ENCODE peak calls at places on chromosomes 5 and 9, in seven cellular contexts. One of them, this sample, is unnamed.

GRCh38 chr5:99449786-99450185 is 521.0 kb upstream of the CHD1 start:
- DNase-seq in dorsolateral prefrontal cortex: no peak
- DNase-seq in fibroblast of mammary gland: peak
- DNase-seq in WERI-Rb-1: no peak
- DNase-seq in HFF-Myc: no peak
- DNase-seq in neural crest cell: no peak
- DNase-seq in RWPE1: no peak
- DNase-seq in this sample: no peak

GRCh38 chr5:158115468-158115867 is 256.5 kb upstream of the CLINT1 start:
- DNase-seq in fibroblast of mammary gland: peak
- DNase-seq in HFF-Myc: no peak
- DNase-seq in dorsolateral prefrontal cortex: no peak
- DNase-seq in RWPE1: no peak
- DNase-seq in WERI-Rb-1: no peak
- DNase-seq in neural crest cell: no peak
- DNase-seq in this sample: no peak

GRCh38 chr9:5870020-5870339 is 20.7 kb upstream of the MLANA start:
- DNase-seq in dorsolateral prefrontal cortex: no peak
- DNase-seq in fibroblast of mammary gland: no peak
- DNase-seq in WERI-Rb-1: no peak
- DNase-seq in neural crest cell: no peak
- DNase-seq in HFF-Myc: no peak
- DNase-seq in RWPE1: no peak
- DNase-seq in this sample: no peak

GRCh38 chr9:91037511-91038482 is 236.2 kb downstream of the SYK start:
- DNase-seq in RWPE1: peak
- DNase-seq in neural crest cell: no peak
- DNase-seq in HFF-Myc: peak
- DNase-seq in WERI-Rb-1: no peak
- DNase-seq in fibroblast of mammary gland: peak
- DNase-seq in dorsolateral prefrontal cortex: no peak
- DNase-seq in this sample: peak

GRCh38 chr5:132215329-132215728 is 12.3 kb downstream of the P4HA2 start:
- DNase-seq in neural crest cell: no peak
- DNase-seq in fibroblast of mammary gland: peak
- DNase-seq in HFF-Myc: peak
- DNase-seq in WERI-Rb-1: peak
- DNase-seq in RWPE1: peak
- DNase-seq in dorsolateral prefrontal cortex: peak
- DNase-seq in this sample: peak

GRCh38 chr5:147565524-147565923 is 55.7 kb upstream of the DPYSL3 start:
- DNase-seq in WERI-Rb-1: no peak
- DNase-seq in dorsolateral prefrontal cortex: no peak
- DNase-seq in RWPE1: peak
- DNase-seq in HFF-Myc: no peak
- DNase-seq in neural crest cell: no peak
- DNase-seq in fibroblast of mammary gland: peak
- DNase-seq in this sample: peak

GRCh38 chr5:159799701-159800100 is 116.6 kb upstream of the ADRA1B start:
- DNase-seq in fibroblast of mammary gland: no peak
- DNase-seq in dorsolateral prefrontal cortex: no peak
- DNase-seq in WERI-Rb-1: no peak
- DNase-seq in RWPE1: no peak
- DNase-seq in neural crest cell: no peak
- DNase-seq in HFF-Myc: no peak
- DNase-seq in this sample: no peak

GRCh38 chr5:113024298-113024697 is 47.7 kb downstream of the DCP2 start:
- DNase-seq in fibroblast of mammary gland: no peak
- DNase-seq in RWPE1: no peak
- DNase-seq in WERI-Rb-1: no peak
- DNase-seq in HFF-Myc: no peak
- DNase-seq in dorsolateral prefrontal cortex: no peak
- DNase-seq in neural crest cell: no peak
- DNase-seq in this sample: no peak

GRCh38 chr5:134127988-134128647 is 13.6 kb downstream of the TCF7 start:
- DNase-seq in neural crest cell: no peak
- DNase-seq in WERI-Rb-1: no peak
- DNase-seq in dorsolateral prefrontal cortex: no peak
- DNase-seq in RWPE1: no peak
- DNase-seq in HFF-Myc: no peak
- DNase-seq in fibroblast of mammary gland: no peak
- DNase-seq in this sample: no peak

GRCh38 chr9:129319076-129319937 is 141.2 kb upstream of the IER5L start:
- DNase-seq in neural crest cell: no peak
- DNase-seq in HFF-Myc: no peak
- DNase-seq in RWPE1: no peak
- DNase-seq in fibroblast of mammary gland: no peak
- DNase-seq in dorsolateral prefrontal cortex: no peak
- DNase-seq in WERI-Rb-1: peak
- DNase-seq in this sample: no peak

GRCh38 chr9:98333703-98334582 is 78.5 kb upstream of the TBC1D2 start:
- DNase-seq in RWPE1: peak
- DNase-seq in dorsolateral prefrontal cortex: no peak
- DNase-seq in fibroblast of mammary gland: peak
- DNase-seq in HFF-Myc: peak
- DNase-seq in WERI-Rb-1: no peak
- DNase-seq in neural crest cell: no peak
- DNase-seq in this sample: peak

GRCh38 chr5:172005708-172006377 is 595 bp downstream of the FBXW11 start:
- DNase-seq in fibroblast of mammary gland: no peak
- DNase-seq in dorsolateral prefrontal cortex: peak
- DNase-seq in neural crest cell: peak
- DNase-seq in WERI-Rb-1: peak
- DNase-seq in RWPE1: peak
- DNase-seq in HFF-Myc: no peak
- DNase-seq in this sample: no peak

GRCh38 chr5:114311943-114312342 is 49.9 kb upstream of the KCNN2 start:
- DNase-seq in WERI-Rb-1: no peak
- DNase-seq in RWPE1: no peak
- DNase-seq in fibroblast of mammary gland: no peak
- DNase-seq in neural crest cell: no peak
- DNase-seq in dorsolateral prefrontal cortex: no peak
- DNase-seq in HFF-Myc: no peak
- DNase-seq in this sample: no peak

GRCh38 chr9:77457916-77458592 is 190.1 kb downstream of the GNA14 start:
- DNase-seq in WERI-Rb-1: peak
- DNase-seq in fibroblast of mammary gland: peak
- DNase-seq in dorsolateral prefrontal cortex: peak
- DNase-seq in neural crest cell: peak
- DNase-seq in RWPE1: peak
- DNase-seq in HFF-Myc: peak
- DNase-seq in this sample: peak

GRCh38 chr9:95477441-95477840 is 39.3 kb downstream of the PTCH1 start:
- DNase-seq in dorsolateral prefrontal cortex: peak
- DNase-seq in neural crest cell: no peak
- DNase-seq in WERI-Rb-1: no peak
- DNase-seq in RWPE1: no peak
- DNase-seq in HFF-Myc: no peak
- DNase-seq in fibroblast of mammary gland: no peak
- DNase-seq in this sample: no peak

GRCh38 chr5:159106569-159107282 is 7.0 kb upstream of the EBF1 start:
- DNase-seq in dorsolateral prefrontal cortex: no peak
- DNase-seq in RWPE1: peak
- DNase-seq in WERI-Rb-1: peak
- DNase-seq in neural crest cell: peak
- DNase-seq in fibroblast of mammary gland: peak
- DNase-seq in HFF-Myc: no peak
- DNase-seq in this sample: peak

GRCh38 chr5:17497446-17497845 is 585 bp upstream of the TAF11L2 start:
- DNase-seq in WERI-Rb-1: no peak
- DNase-seq in neural crest cell: no peak
- DNase-seq in RWPE1: no peak
- DNase-seq in fibroblast of mammary gland: no peak
- DNase-seq in dorsolateral prefrontal cortex: no peak
- DNase-seq in HFF-Myc: no peak
- DNase-seq in this sample: no peak

GRCh38 chr5:150613991-150614650 is 26.3 kb upstream of the SYNPO start:
- DNase-seq in fibroblast of mammary gland: no peak
- DNase-seq in RWPE1: no peak
- DNase-seq in HFF-Myc: no peak
- DNase-seq in WERI-Rb-1: no peak
- DNase-seq in dorsolateral prefrontal cortex: no peak
- DNase-seq in neural crest cell: no peak
- DNase-seq in this sample: no peak
- TF ChIP-seq CTCF in fibroblast of mammary gland: no peak
- TF ChIP-seq CTCF in RWPE1: no peak
- TF ChIP-seq CTCF in HFF-Myc: peak
- TF ChIP-seq CTCF in WERI-Rb-1: peak
- TF ChIP-seq CTCF in dorsolateral prefrontal cortex: no peak
- TF ChIP-seq CTCF in neural crest cell: no peak
- TF ChIP-seq CTCF in this sample: peak

DNA sequence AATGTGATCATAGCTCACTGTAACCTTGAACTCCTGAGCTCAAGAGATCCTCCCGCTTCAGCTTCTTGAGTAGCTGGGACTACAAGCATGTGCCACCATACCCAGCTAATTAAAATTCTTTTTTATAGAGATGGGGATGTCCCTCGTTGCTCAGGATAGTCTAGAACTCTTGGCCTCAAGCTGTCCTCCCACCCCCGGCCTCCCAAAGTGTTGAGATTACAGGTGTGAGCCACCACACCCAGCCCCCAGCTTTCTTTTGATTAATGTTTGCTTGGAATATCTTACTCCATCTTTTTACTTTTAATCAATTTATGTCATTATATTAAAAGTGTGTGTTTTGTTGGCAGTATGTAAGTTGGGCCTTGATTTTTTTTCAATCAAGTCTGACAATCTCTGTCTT is 59.4 kb upstream of the EXOC3 start:
- DNase-seq in RWPE1: no peak
- DNase-seq in neural crest cell: no peak
- DNase-seq in HFF-Myc: no peak
- DNase-seq in WERI-Rb-1: no peak
- DNase-seq in dorsolateral prefrontal cortex: no peak
- DNase-seq in fibroblast of mammary gland: no peak
- DNase-seq in this sample: no peak
- TF ChIP-seq CTCF in RWPE1: no peak
- TF ChIP-seq CTCF in neural crest cell: no peak
- TF ChIP-seq CTCF in HFF-Myc: no peak
- TF ChIP-seq CTCF in WERI-Rb-1: no peak
- TF ChIP-seq CTCF in dorsolateral prefrontal cortex: no peak
- TF ChIP-seq CTCF in fibroblast of mammary gland: no peak
- TF ChIP-seq CTCF in this sample: no peak

DNA sequence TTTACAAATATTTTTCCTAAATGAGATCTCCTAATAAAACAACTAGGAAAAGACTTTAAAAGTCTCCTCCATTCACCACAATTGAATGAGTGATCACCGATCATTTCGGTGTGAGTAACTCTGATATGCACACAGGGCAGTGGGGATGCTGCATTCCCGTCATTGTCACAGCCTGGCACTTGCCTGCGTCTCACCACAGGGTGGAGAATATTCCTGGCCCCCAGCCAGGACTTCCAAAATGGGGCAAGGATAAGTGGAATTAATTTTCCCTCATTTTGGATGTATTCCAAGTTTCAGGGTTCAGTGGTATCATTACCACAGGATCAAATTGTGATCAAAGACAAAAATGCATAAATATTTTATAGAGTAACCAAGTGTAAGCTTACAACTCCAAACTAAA is 107.1 kb downstream of the CTNND2 start:
- DNase-seq in RWPE1: no peak
- DNase-seq in WERI-Rb-1: no peak
- DNase-seq in neural crest cell: no peak
- DNase-seq in HFF-Myc: no peak
- DNase-seq in fibroblast of mammary gland: no peak
- DNase-seq in dorsolateral prefrontal cortex: no peak
- DNase-seq in this sample: no peak
- TF ChIP-seq CTCF in RWPE1: no peak
- TF ChIP-seq CTCF in WERI-Rb-1: no peak
- TF ChIP-seq CTCF in neural crest cell: no peak
- TF ChIP-seq CTCF in HFF-Myc: no peak
- TF ChIP-seq CTCF in fibroblast of mammary gland: no peak
- TF ChIP-seq CTCF in dorsolateral prefrontal cortex: no peak
- TF ChIP-seq CTCF in this sample: no peak

GRCh38 chr5:168008555-168008954 is 282.9 kb upstream of the WWC1 start:
- DNase-seq in neural crest cell: no peak
- DNase-seq in fibroblast of mammary gland: no peak
- DNase-seq in WERI-Rb-1: no peak
- DNase-seq in RWPE1: no peak
- DNase-seq in HFF-Myc: no peak
- DNase-seq in dorsolateral prefrontal cortex: no peak
- DNase-seq in this sample: no peak

GRCh38 chr5:168007286-168007685 is 284.2 kb upstream of the WWC1 start:
- DNase-seq in dorsolateral prefrontal cortex: no peak
- DNase-seq in HFF-Myc: no peak
- DNase-seq in neural crest cell: no peak
- DNase-seq in fibroblast of mammary gland: no peak
- DNase-seq in RWPE1: no peak
- DNase-seq in WERI-Rb-1: no peak
- DNase-seq in this sample: no peak

GRCh38 chr5:168005093-168005492 is 286.4 kb upstream of the WWC1 start:
- DNase-seq in dorsolateral prefrontal cortex: no peak
- DNase-seq in RWPE1: no peak
- DNase-seq in fibroblast of mammary gland: no peak
- DNase-seq in HFF-Myc: no peak
- DNase-seq in neural crest cell: no peak
- DNase-seq in WERI-Rb-1: no peak
- DNase-seq in this sample: no peak

GRCh38 chr5:168002116-168002515 is 289.3 kb upstream of the WWC1 start:
- DNase-seq in neural crest cell: no peak
- DNase-seq in HFF-Myc: no peak
- DNase-seq in RWPE1: no peak
- DNase-seq in fibroblast of mammary gland: no peak
- DNase-seq in dorsolateral prefrontal cortex: no peak
- DNase-seq in WERI-Rb-1: no peak
- DNase-seq in this sample: no peak

GRCh38 chr5:168006473-168007130 is 284.8 kb upstream of the WWC1 start:
- DNase-seq in WERI-Rb-1: peak
- DNase-seq in neural crest cell: no peak
- DNase-seq in RWPE1: no peak
- DNase-seq in fibroblast of mammary gland: no peak
- DNase-seq in HFF-Myc: no peak
- DNase-seq in dorsolateral prefrontal cortex: no peak
- DNase-seq in this sample: no peak
- TF ChIP-seq CTCF in WERI-Rb-1: no peak
- TF ChIP-seq CTCF in neural crest cell: no peak
- TF ChIP-seq CTCF in RWPE1: no peak
- TF ChIP-seq CTCF in fibroblast of mammary gland: no peak
- TF ChIP-seq CTCF in HFF-Myc: no peak
- TF ChIP-seq CTCF in dorsolateral prefrontal cortex: no peak
- TF ChIP-seq CTCF in this sample: no peak